ENCODE peak calls at places on chromosomes 4 and X, in eight cellular contexts. T, W, V, D, X, G, J and K are unnamed samples.

GRCh38 chr4:112748352-112748900 is 111.5 kb downstream of the LARP7 start:
- DNase-seq in X (no peak), V (no peak), D (no peak), T (no peak), W (no peak), G (no peak), J (peak; percentile 54), K (no peak)

GRCh38 chr4:65791807-65792308 is 121.6 kb upstream of the EPHA5 start:
- DNase-seq in V (no peak), W (no peak), X (peak; percentile 15), G (no peak), J (peak; percentile 43), T (no peak), D (no peak), K (no peak)

GRCh38 chr4:103867311-103867710 is 147.5 kb upstream of the TACR3 start:
- DNase-seq in V (no peak), J (no peak), D (no peak), W (no peak), G (no peak), T (no peak), X (no peak), K (no peak)

GRCh38 chr4:8093587-8094274 is 64.9 kb downstream of the ABLIM2 start:
- DNase-seq in V (no peak), W (no peak), X (peak; percentile 20), D (no peak), G (no peak), T (no peak), J (no peak), K (no peak)

GRCh38 chrX:120549483-120550452 is 11.0 kb downstream of the CUL4B start:
- DNase-seq in D (no peak), J (peak; percentile 36), T (no peak), V (peak; percentile 40), W (no peak), G (peak; percentile 61), X (peak; percentile 85), K (no peak)

GRCh38 chrX:70439016-70439415 is 5.6 kb upstream of the DLG3 start:
- DNase-seq in X (peak; percentile 25), V (no peak), T (no peak), J (no peak), W (no peak), D (no peak), G (no peak), K (no peak)

GRCh38 chr4:150828159-150828558 is 186.9 kb downstream of the LRBA start:
- DNase-seq in V (peak; percentile 49), J (no peak), W (no peak), D (no peak), T (no peak), X (no peak), G (no peak), K (no peak)

GRCh38 chr4:185710487-185710995 is 101.5 kb downstream of the SORBS2 start:
- DNase-seq in W (no peak), G (no peak), T (no peak), D (no peak), J (no peak), V (no peak), X (no peak), K (no peak)

GRCh38 chr4:21830272-21830671 is 118.3 kb downstream of the KCNIP4 start:
- DNase-seq in J (no peak), D (no peak), X (no peak), T (no peak), G (no peak), V (no peak), W (no peak), K (no peak)

GRCh38 chr4:120004054-120004453 is 62.6 kb downstream of the MAD2L1 start:
- DNase-seq in X (no peak), D (no peak), J (peak; percentile 22), V (no peak), G (no peak), W (no peak), T (no peak), K (no peak)
- H3K27ac ChIP-seq in X (no peak overlapping the region), D (no peak overlapping the region), J (no peak overlapping the region), V (no peak overlapping the region), G (no peak overlapping the region), W (no peak overlapping the region), T (no peak overlapping the region), K (no peak overlapping the region)

GRCh38 chrX:9033586-9033985 is 341 bp downstream of the FAM9B start:
- DNase-seq in D (no peak), W (no peak), X (no peak), G (no peak), T (no peak), V (no peak), J (no peak), K (no peak)
- H3K27ac ChIP-seq in D (no peak overlapping the region), W (no peak overlapping the region), X (no peak overlapping the region), G (no peak overlapping the region), T (no peak overlapping the region), V (no peak overlapping the region), J (no peak overlapping the region), K (no peak overlapping the region)

DNA sequence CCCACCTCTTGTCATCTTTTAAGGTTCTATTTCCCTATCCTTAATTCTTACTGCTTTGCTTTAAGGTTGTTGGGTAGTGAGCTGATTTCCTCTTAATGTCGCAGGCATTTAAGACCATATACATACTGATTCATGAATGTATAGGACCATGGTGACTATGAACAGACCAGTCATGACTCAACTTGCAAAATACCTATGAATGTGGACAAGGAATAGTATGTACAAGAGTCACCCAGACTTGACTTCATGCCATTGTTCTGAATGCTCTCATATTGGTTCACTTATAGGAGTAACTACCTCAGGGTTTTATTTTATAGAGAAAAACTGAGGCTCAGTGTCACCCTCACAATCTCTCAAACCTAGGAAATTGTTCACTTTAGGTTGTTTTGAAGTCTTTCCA is 44.3 kb downstream of the CCNG2 start:
- DNase-seq in J (no peak), V (no peak), G (no peak), D (no peak), X (peak; percentile 75), W (no peak), T (no peak), K (no peak)
- H3K27ac ChIP-seq in J (no peak overlapping the region), V (no peak overlapping the region), G (no peak overlapping the region), D (no peak overlapping the region), X (no peak overlapping the region), W (no peak overlapping the region), T (no peak overlapping the region), K (no peak overlapping the region)

GRCh38 chr4:165560941-165561340 is 182.1 kb downstream of the CPE start:
- DNase-seq in W (no peak), V (no peak), T (no peak), J (no peak), G (no peak), X (no peak), D (no peak), K (no peak)
- H3K27ac ChIP-seq in W (no peak overlapping the region), V (no peak overlapping the region), T (no peak overlapping the region), J (no peak overlapping the region), G (no peak overlapping the region), X (no peak overlapping the region), D (no peak overlapping the region), K (no peak overlapping the region)

GRCh38 chrX:30597258-30598012 is 19.9 kb upstream of the TASL start:
- DNase-seq in V (no peak), G (no peak), T (no peak), X (no peak), J (no peak), D (no peak), W (no peak), K (no peak)
- H3K27ac ChIP-seq in V (no peak overlapping the region), G (no peak overlapping the region), T (no peak overlapping the region), X (no peak overlapping the region), J (no peak overlapping the region), D (peak overlapping the region; percentile 51), W (peak overlapping the region; percentile 51), K (no peak overlapping the region)

DNA sequence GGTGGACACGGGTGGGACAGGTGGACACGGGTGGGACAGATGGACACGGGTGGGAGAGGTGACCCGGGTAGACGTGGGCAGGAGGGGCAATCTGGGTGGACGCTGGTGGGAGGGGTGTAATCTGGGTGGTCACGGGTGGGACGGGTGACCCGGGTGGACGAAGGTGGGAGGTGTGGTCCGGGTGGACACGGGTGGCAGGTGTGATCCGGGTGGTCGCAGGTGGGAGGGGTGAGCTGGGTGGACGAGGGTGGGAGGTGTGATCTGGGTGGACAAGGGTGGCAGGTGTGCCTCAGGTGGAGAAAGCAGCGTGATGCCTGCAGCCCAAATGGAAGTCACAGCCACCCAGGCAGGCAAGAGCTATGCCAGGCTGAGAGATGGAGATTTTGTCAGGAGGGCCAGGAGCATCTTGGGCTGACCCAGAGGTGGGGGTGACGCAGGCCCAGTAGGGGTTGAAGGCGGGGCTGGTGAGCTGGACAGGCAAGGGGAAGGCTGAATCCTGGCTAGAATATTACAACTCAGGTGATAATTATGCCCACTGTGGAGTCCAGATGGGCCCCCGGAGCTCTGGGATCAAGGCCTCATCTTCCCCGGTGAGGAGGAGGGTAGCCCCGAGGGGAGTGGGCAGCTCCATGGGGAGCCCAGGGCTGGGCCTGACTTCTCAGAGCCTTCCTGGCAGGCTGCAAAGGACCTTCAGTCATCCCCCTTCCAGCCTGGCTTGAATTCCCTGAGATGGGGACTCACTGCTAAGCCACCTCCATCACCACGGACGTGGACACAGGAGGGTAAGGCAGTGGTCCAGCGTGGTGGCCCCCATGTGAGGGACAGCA is 100.0 kb downstream of the ADRA2C start:
- DNase-seq in T (no peak), V (no peak), J (no peak), D (peak; percentile 60), X (no peak), G (no peak), W (peak; percentile 24), K (no peak)
- H3K27ac ChIP-seq in T (no peak overlapping the region), V (no peak overlapping the region), J (no peak overlapping the region), D (no peak overlapping the region), X (no peak overlapping the region), G (no peak overlapping the region), W (no peak overlapping the region), K (no peak overlapping the region)